ENCODE peak calls at places on chromosomes 7 and 10, in nine cellular contexts. U is SK-MEL-5; M is foreskin fibroblast; D is midbrain; N is T-helper 1 cell; T is PC-3; W is effector memory CD4-positive, alpha-beta T cell; P is activated CD8-positive, alpha-beta memory T cell treated with anti-CD3 and anti-CD28 coated beads for 48 hours; F is heart right ventricle. I is an unnamed sample.

GRCh38 chr10:104680467-104681401 is 39.6 kb downstream of the SORCS3 start:
- DNase-seq in T (no peak), N (no peak), U (no peak), D (peak; percentile 61), W (no peak), M (no peak), F (peak; percentile 26), P (no peak), I (peak; percentile 22)

GRCh38 chr7:711967-712600 is 14.4 kb upstream of the DNAAF5 start:
- DNase-seq in N (peak; percentile 17), P (no peak), U (no peak), T (no peak), D (no peak), F (no peak), W (no peak), M (no peak), I (no peak)

GRCh38 chr10:74730246-74730645 is 96.2 kb upstream of the KAT6B start:
- DNase-seq in F (no peak), P (no peak), M (no peak), D (no peak), U (no peak), T (no peak), N (no peak), W (no peak), I (no peak)

GRCh38 chr10:104300736-104301292 is 31.8 kb downstream of the GSTO2 start:
- DNase-seq in F (peak; percentile 67), U (peak; percentile 84), M (peak; percentile 99), N (no peak), P (no peak), T (peak; percentile 79), W (no peak), D (no peak), I (no peak)

GRCh38 chr7:81676105-81676811 is 93.6 kb downstream of the HGF start:
- DNase-seq in M (peak; percentile 18), F (no peak), W (no peak), U (no peak), P (no peak), T (no peak), N (no peak), D (no peak), I (peak; percentile 52)

GRCh38 chr7:100894860-100895700 is 608 bp downstream of the ACHE start:
- DNase-seq in M (no peak), W (peak; percentile 15), T (peak; percentile 38), U (peak; percentile 57), F (peak; percentile 66), D (peak; percentile 33), P (no peak), N (peak; percentile 36), I (peak; percentile 76)

GRCh38 chr7:141956084-141956483 is 9.3 kb upstream of the CLEC5A start:
- DNase-seq in W (no peak), P (no peak), U (no peak), T (no peak), F (no peak), D (peak; percentile 5), M (no peak), N (no peak), I (no peak)

GRCh38 chr10:11756766-11757315 is 14.7 kb downstream of the ECHDC3 start:
- DNase-seq in W (no peak), M (no peak), F (no peak), D (no peak), U (no peak), T (no peak), N (no peak), P (no peak), I (no peak)

GRCh38 chr7:76071316-76072242 is 23.7 kb downstream of the MDH2 start:
- DNase-seq in W (no peak), M (no peak), T (no peak), F (peak; percentile 52), D (no peak), U (no peak), P (no peak), N (no peak), I (peak; percentile 59)

GRCh38 chr7:70116244-70116643 is 518.0 kb downstream of the AUTS2 start:
- DNase-seq in M (no peak), T (no peak), U (no peak), F (no peak), N (no peak), W (no peak), P (no peak), D (no peak), I (no peak)

GRCh38 chr7:43501881-43502280 is 81.0 kb upstream of the STK17A start:
- DNase-seq in P (no peak), T (no peak), D (no peak), U (peak; percentile 95), N (no peak), W (no peak), F (no peak), M (peak; percentile 63), I (no peak)

GRCh38 chr10:2439983-2440382 is 627.4 kb upstream of the PFKP start:
- DNase-seq in N (no peak), F (no peak), D (no peak), W (no peak), M (no peak), P (no peak), U (no peak), T (no peak), I (no peak)

GRCh38 chr10:90969148-90969547 is 48.3 kb upstream of the ANKRD1 start:
- DNase-seq in T (peak; percentile 73), W (no peak), N (no peak), M (no peak), F (no peak), U (no peak), D (no peak), P (no peak), I (no peak)

GRCh38 chr10:125633517-125633999 is 49.4 kb downstream of the TEX36 start:
- DNase-seq in T (peak; percentile 72), N (no peak), F (no peak), U (no peak), D (no peak), W (no peak), P (no peak), M (peak; percentile 10), I (peak; percentile 78)